ENCODE peak calls at places on chromosome 6, in four cellular contexts. J is HepG2, F is K562, P is WTC11. W is an unnamed sample.

GRCh38 chr6:42962502-42963178 is 2.1 kb downstream of the GNMT start:
- DNase-seq in J (no peak), F (no peak), P (no peak), W (no peak)

GRCh38 chr6:56292505-56293181 is 45.3 kb upstream of the COL21A1 start:
- DNase-seq in J (peak), F (peak), P (peak), W (peak)

GRCh38 chr6:20583447-20583806 is 49.2 kb downstream of the CDKAL1 start:
- DNase-seq in J (no peak), F (no peak), P (no peak), W (no peak)

GRCh38 chr6:41647061-41647511 is 8.8 kb downstream of the MDFI start:
- DNase-seq in J (no peak), F (no peak), P (no peak), W (no peak)

GRCh38 chr6:134519456-134519855 is 201.5 kb upstream of the SGK1 start:
- DNase-seq in J (no peak), F (peak), P (no peak), W (no peak)

GRCh38 chr6:41975276-41975675 is 33.7 kb upstream of the CCND3 start:
- DNase-seq in J (no peak), F (no peak), P (no peak), W (no peak)

GRCh38 chr6:157670466-157671186 is 152.4 kb upstream of the SNX9 start:
- DNase-seq in J (no peak), F (no peak), P (no peak), W (no peak)

GRCh38 chr6:160258346-160259142 is at the start of gene SLC22A2:
- DNase-seq in J (no peak), F (no peak), P (no peak), W (no peak)

GRCh38 chr6:27208042-27208441 is 39.5 kb upstream of the PRSS16 start:
- DNase-seq in J (no peak), F (no peak), P (no peak), W (no peak)

GRCh38 chr6:33192105-33192646 is at the start of gene COL11A2:
- DNase-seq in J (no peak), F (no peak), P (peak), W (no peak)

GRCh38 chr6:166467436-166468000 is 84.8 kb upstream of the MPC1 start:
- DNase-seq in J (no peak), F (no peak), P (no peak), W (no peak)

GRCh38 chr6:10205892-10206291 is 209.0 kb downstream of the TFAP2A start:
- DNase-seq in J (no peak), F (no peak), P (no peak), W (no peak)

GRCh38 chr6:46390153-46390876 is 100.9 kb downstream of the RCAN2 start:
- DNase-seq in J (no peak), F (no peak), P (no peak), W (no peak)

GRCh38 chr6:105759946-105760345 is 326.2 kb upstream of the PRDM1 start:
- DNase-seq in J (no peak), F (no peak), P (no peak), W (peak)

GRCh38 chr6:13336553-13336952 is 8.2 kb upstream of the TBC1D7 start:
- DNase-seq in J (peak), F (peak), P (peak), W (peak)

GRCh38 chr6:29834564-29835436 is 7.2 kb downstream of the HLA-G start:
- DNase-seq in J (no peak), F (peak), P (peak), W (no peak)

GRCh38 chr6:40754481-40755045 is 167.4 kb upstream of the LRFN2 start:
- DNase-seq in J (no peak), F (no peak), P (peak), W (no peak)

GRCh38 chr6:119259027-119259426 is 90.5 kb downstream of the MAN1A1 start:
- DNase-seq in J (peak), F (peak), P (no peak), W (no peak)

GRCh38 chr6:156563710-156564109 is 213.5 kb upstream of the ARID1B start:
- DNase-seq in J (no peak), F (no peak), P (no peak), W (no peak)

GRCh38 chr6:26264547-26264946 is 100.5 kb upstream of the BTN3A2 start:
- DNase-seq in J (no peak), F (no peak), P (no peak), W (no peak)

GRCh38 chr6:84462697-84463096 is 235.3 kb upstream of the CEP162 start:
- DNase-seq in J (no peak), F (no peak), P (no peak), W (no peak)

GRCh38 chr6:161465403-161465802 is 191.5 kb upstream of the AGPAT4 start:
- DNase-seq in J (no peak), F (no peak), P (no peak), W (no peak)

GRCh38 chr6:146896960-146897701 is 298.4 kb downstream of the ADGB start:
- DNase-seq in J (no peak), F (no peak), P (no peak), W (no peak)

GRCh38 chr6:117496383-117496990 is 14.0 kb downstream of the DCBLD1 start:
- DNase-seq in J (no peak), F (no peak), P (no peak), W (no peak)

GRCh38 chr6:15715060-15715459 is 52.2 kb upstream of the DTNBP1 start:
- DNase-seq in J (no peak), F (no peak), P (no peak), W (no peak)
- TF ChIP-seq MAX in J (no peak), F (no peak), P (no peak), W (no peak)

GRCh38 chr6:113308266-113308665 is 548.9 kb upstream of the MARCKS start:
- DNase-seq in J (no peak), F (no peak), P (no peak), W (no peak)

GRCh38 chr6:113301651-113302050 is 555.5 kb upstream of the MARCKS start:
- DNase-seq in J (no peak), F (no peak), P (no peak), W (no peak)

DNA sequence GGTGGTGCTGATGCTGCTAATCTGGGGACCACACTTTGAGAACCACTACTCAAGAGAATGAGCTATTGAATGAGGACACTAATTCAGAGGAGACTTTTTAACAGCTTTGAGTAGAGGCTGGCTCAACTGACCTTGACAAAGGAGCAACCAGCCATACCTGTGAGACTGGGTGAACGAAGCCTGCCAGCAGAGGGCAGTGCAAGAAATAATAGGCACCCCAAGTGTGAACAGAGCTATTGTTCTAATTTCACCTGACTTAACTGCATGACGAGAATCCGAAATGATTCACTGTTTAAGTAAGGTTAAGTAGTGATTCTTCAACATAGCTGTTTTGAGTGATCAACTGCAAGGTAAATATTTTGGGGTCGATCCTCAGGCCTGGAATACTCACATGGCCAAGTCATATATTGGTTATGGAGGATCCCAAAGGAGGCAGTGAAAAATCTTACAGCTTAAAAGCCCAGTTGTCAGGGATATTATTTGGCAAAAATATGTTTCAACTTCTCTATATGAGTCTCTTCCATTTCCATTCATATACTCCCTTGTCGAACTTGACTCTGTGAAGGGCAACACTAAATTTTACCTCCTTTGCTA is 550.5 kb upstream of the MARCKS start:
- DNase-seq in J (peak), F (peak), P (peak), W (peak)
- TF ChIP-seq NR3C1 in J (no peak), F (no peak), P (no peak), W (no peak)

GRCh38 chr6:24720604-24721460 is 1.9 kb upstream of the C6orf62 start:
- DNase-seq in J (peak), F (peak), P (peak), W (peak)

GRCh38 chr6:24718449-24719124 is 367 bp downstream of the C6orf62 start:
- DNase-seq in J (no peak), F (no peak), P (no peak), W (no peak)

GRCh38 chr6:24720131-24720603 is 1.2 kb upstream of the C6orf62 start:
- DNase-seq in J (peak), F (peak), P (peak), W (peak)

GRCh38 chr6:24721461-24722215 is 2.7 kb upstream of the C6orf62 start:
- DNase-seq in J (no peak), F (no peak), P (no peak), W (no peak)

DNA sequence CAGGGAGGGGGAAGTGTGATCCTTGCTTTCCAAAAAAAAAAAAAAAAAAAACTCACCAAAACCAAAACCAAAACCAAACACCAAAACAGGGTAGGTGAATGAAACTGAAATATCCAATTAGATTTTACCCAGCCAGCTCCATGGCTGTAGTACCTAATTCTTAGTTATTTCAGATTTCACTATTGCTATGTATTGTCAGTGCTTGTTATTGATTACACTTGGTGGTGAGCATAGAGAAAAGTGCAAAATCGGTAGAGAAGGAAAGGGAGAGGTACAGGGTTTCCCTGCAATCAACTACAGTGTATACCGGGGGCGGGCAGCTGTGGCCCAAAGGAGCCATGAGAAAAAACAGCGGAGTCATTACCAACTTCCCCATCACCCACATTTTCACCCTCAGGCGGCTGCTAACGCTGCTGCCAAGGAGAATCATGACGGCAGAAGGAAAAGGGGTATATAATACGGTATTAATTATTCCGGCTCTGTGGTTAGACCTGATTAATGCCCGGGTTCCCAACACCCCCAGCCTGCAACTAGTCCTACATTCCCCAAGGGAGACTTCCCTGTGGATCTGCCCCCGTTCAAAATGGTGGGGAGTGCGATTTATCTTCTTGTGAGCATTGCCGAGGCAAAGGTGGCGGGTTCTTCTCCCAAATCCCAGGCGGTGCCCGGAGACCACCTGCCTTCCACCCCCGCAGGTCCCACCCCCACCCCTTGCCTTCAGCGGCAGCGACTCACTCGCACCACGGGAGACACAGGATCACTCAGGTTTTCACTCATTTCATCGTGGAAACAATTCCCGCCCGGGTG is at the start of gene C6orf62:
- DNase-seq in J (no peak), F (peak), P (no peak), W (peak)
- TF ChIP-seq MAX in J (no peak), F (no peak), P (no peak), W (no peak)

GRCh38 chr6:91575032-91575431 is 988.2 kb upstream of the MAP3K7 start:
- DNase-seq in J (no peak), F (no peak), P (no peak), W (no peak)

DNA sequence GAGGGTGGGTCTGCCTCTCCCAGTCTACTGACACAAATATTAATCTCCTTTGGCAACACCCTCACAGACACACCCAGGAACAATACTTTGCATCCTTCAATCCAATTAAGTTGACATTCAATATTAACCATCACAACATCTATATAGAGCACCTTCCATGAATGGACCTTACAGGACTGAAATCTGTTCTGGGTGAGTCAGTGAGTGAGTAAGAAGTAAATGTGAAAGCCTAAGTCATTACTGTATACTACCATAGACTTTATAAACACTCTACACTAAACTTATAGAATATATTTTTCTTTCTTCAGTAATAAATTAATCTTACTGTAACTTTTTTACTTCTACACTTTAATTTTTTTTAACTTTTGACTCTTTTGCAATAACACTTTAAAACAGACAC is 993.8 kb upstream of the MAP3K7 start:
- DNase-seq in J (no peak), F (no peak), P (no peak), W (no peak)
- TF ChIP-seq NR3C1 in J (no peak), F (no peak), P (no peak), W (no peak)